ENCODE peak calls at places on chromosomes 4 and X, in six cellular contexts. P is endothelial cell, R is GM12878, E is osteoblast, Z is nephron progenitor cell, M is body of pancreas. U is an unnamed sample.

GRCh38 chr4:86280246-86280645 is 79.6 kb downstream of the MAPK10 start:
- DNase-seq in R (no peak), P (no peak), Z (no peak), E (no peak), M (no peak), U (no peak)

GRCh38 chrX:69815519-69815918 is 199.6 kb downstream of the EDA start:
- DNase-seq in R (no peak), E (no peak), M (no peak), P (no peak), Z (no peak), U (no peak)

GRCh38 chr4:43718369-43718768 is 730.2 kb downstream of the KCTD8 start:
- DNase-seq in Z (no peak), E (no peak), M (no peak), P (no peak), R (no peak), U (no peak)

GRCh38 chr4:78545275-78546246 is 6.0 kb upstream of the ANXA3 start:
- DNase-seq in Z (no peak), E (peak), P (no peak), M (no peak), R (no peak), U (no peak)

GRCh38 chr4:160026720-160027119 is 923.8 kb downstream of the RAPGEF2 start:
- DNase-seq in M (no peak), R (no peak), P (no peak), E (no peak), Z (no peak), U (no peak)

GRCh38 chr4:113610542-113610941 is 151.0 kb downstream of the CAMK2D start:
- DNase-seq in M (no peak), Z (no peak), E (no peak), P (no peak), R (no peak), U (no peak)

GRCh38 chr4:71009796-71010588 is 16.5 kb downstream of the DCK start:
- DNase-seq in Z (no peak), E (no peak), R (no peak), P (no peak), M (no peak), U (no peak)

GRCh38 chr4:105551968-105552746 is at the start of gene ARHGEF38:
- DNase-seq in R (no peak), P (no peak), E (peak), M (peak), Z (no peak), U (no peak)

GRCh38 chr4:10866691-10867090 is 182.1 kb upstream of the CLNK start:
- DNase-seq in E (peak), Z (no peak), M (no peak), R (no peak), P (no peak), U (no peak)

GRCh38 chrX:55342533-55343501 is 78.1 kb upstream of the PAGE3 start:
- DNase-seq in Z (no peak), E (no peak), M (peak), P (no peak), R (peak), U (no peak)

GRCh38 chr4:121182296-121182695 is 18.2 kb upstream of the TNIP3 start:
- DNase-seq in M (no peak), Z (no peak), P (no peak), R (no peak), E (no peak), U (no peak)

GRCh38 chr4:146193628-146194027 is 18.1 kb downstream of the LSM6 start:
- DNase-seq in E (no peak), Z (no peak), R (no peak), P (no peak), M (no peak), U (no peak)

GRCh38 chr4:52843958-52844357 is 18.2 kb upstream of the RASL11B start:
- DNase-seq in P (no peak), R (no peak), Z (no peak), E (no peak), M (no peak), U (no peak)

GRCh38 chrX:20481632-20482031 is 214.9 kb upstream of the RPS6KA3 start:
- DNase-seq in E (no peak), M (no peak), P (no peak), Z (no peak), R (no peak), U (no peak)

GRCh38 chr4:22986262-22986661 is 293.5 kb downstream of the GBA3 start:
- DNase-seq in R (no peak), M (no peak), E (no peak), P (no peak), Z (no peak), U (no peak)

GRCh38 chr4:9988349-9988748 is 32.9 kb downstream of the SLC2A9 start:
- DNase-seq in E (no peak), M (no peak), Z (no peak), P (no peak), R (no peak), U (no peak)

GRCh38 chr4:26131711-26132110 is 189.1 kb upstream of the RBPJ start:
- DNase-seq in P (no peak), R (peak), E (no peak), M (no peak), Z (no peak), U (no peak)

GRCh38 chr4:165464813-165465381 is 86.1 kb downstream of the CPE start:
- DNase-seq in R (no peak), M (peak), E (peak), Z (no peak), P (no peak), U (no peak)

GRCh38 chr4:123777297-123777859 is 380.8 kb downstream of the SPRY1 start:
- DNase-seq in M (no peak), R (no peak), E (no peak), Z (no peak), P (no peak), U (no peak)

GRCh38 chr4:76977731-76978350 is 28.3 kb downstream of the SEPTIN11 start:
- DNase-seq in R (no peak), E (no peak), M (no peak), Z (no peak), P (no peak), U (no peak)

GRCh38 chr4:99091174-99091573 is 2.6 kb upstream of the ADH5 start:
- DNase-seq in E (no peak), M (no peak), P (no peak), R (no peak), Z (no peak), U (no peak)

GRCh38 chr4:142158980-142159379 is 522.6 kb downstream of the IL15 start:
- DNase-seq in Z (no peak), R (no peak), E (no peak), M (no peak), P (no peak), U (no peak)

GRCh38 chrX:37755073-37755472 is 24.8 kb upstream of the CYBB start:
- DNase-seq in P (no peak), M (no peak), E (no peak), Z (no peak), R (peak), U (no peak)

GRCh38 chr4:2651998-2652397 is 104.1 kb downstream of the TNIP2 start:
- DNase-seq in E (no peak), P (no peak), M (no peak), Z (no peak), R (no peak), U (no peak)

GRCh38 chrX:42664706-42665105 is 113.3 kb downstream of the PPP1R2C start:
- DNase-seq in R (no peak), P (no peak), Z (no peak), M (no peak), E (no peak), U (no peak)
- TF ChIP-seq CTCF in R (no peak), P (no peak), Z (no peak), M (no peak), E (no peak), U (no peak)

DNA sequence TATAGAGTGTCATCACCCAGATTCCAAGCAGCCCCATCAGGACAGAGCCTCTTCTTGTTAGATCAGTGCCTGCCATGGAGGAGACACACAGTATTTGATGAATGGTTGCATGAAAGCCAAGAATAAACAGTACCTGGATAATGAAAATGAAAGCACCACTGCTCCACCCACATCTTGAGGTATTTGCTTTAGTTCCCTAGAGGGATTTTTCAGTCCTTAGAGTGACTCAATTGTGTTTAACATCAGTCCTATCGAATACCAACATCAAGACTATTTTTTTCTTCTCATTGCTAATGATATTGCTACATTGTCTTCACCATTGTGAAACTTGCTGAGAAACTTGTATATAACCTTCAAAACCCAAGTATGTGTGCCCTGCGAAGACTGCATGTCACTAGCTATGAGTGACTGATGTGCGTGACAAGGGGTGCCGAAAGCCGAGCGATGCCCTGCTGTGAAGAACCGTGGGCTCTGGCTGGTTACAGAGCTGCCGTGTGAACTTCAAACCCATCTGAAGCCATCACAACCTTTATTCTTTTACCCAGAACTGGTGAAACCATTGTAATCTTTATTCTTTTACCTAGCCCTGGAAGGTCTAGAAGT is 211.3 kb upstream of the FAT1 start:
- DNase-seq in R (no peak), M (no peak), Z (no peak), P (no peak), E (no peak), U (no peak)
- TF ChIP-seq CTCF in R (no peak), M (no peak), Z (no peak), P (no peak), E (no peak), U (no peak)

GRCh38 chrX:131764224-131764623 is 220.3 kb downstream of the OR13H1 start:
- DNase-seq in P (no peak), E (no peak), Z (no peak), M (no peak), R (no peak), U (no peak)

GRCh38 chrX:131763674-131764073 is 219.8 kb downstream of the OR13H1 start:
- DNase-seq in E (no peak), P (no peak), R (peak), Z (no peak), M (no peak), U (no peak)

GRCh38 chrX:131762802-131763234 is 218.9 kb downstream of the OR13H1 start:
- DNase-seq in E (no peak), P (peak), Z (no peak), M (no peak), R (peak), U (no peak)
- TF ChIP-seq CTCF in E (peak), P (no peak), Z (no peak), M (no peak), R (peak), U (no peak)

GRCh38 chrX:31036895-31037294 is 34.9 kb downstream of the FTHL17 start:
- DNase-seq in R (no peak), M (peak), P (peak), Z (peak), E (no peak), U (no peak)

GRCh38 chrX:31039327-31039711 is 32.5 kb downstream of the FTHL17 start:
- DNase-seq in P (no peak), R (no peak), M (no peak), E (no peak), Z (no peak), U (no peak)

DNA sequence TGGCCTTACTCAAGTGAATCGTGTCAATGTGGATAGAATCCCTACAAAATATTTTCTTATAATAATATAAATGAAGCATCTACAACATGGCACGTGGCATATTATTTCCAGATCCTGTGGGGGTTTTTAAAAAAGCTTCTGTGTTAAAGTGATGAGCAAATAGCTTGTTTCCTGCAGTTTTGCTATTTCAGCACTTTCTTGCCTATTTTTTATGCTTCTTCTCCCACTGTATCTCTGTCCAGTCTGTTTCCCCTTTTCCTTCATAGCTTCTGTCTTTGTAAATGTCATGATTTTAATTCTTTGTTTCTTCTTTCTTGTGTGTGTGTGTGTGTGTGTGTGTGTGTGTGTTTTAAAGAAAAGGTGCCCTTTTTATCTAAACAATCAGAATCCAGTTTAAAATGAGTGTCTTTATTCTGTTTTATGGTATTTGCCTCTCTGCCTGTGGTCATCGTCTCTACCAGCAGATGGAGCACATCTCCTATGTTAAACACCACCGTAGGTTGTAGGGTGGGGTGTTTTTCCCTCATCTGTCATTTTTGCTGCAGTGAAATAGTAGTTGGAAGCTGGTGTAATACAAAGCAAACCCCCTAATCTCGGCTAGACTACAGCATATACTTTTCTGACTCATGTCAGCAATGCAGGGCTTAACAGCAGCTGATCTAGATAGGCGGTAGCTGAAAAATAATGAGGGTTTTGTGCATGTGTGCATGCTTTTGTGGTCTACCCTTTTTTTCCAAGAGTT is 33.1 kb downstream of the FTHL17 start:
- DNase-seq in R (no peak), E (no peak), M (peak), P (peak), Z (peak), U (no peak)
- TF ChIP-seq CTCF in R (peak), E (peak), M (peak), P (peak), Z (peak), U (peak)